ENCODE peak calls at places on chromosomes 5 and 9, in eight cellular contexts. O, F, C, P, X, L, B and A are unnamed samples.
A peak's percentile ranks its signal among the peaks of the same experiment; 100 is the strongest.

GRCh38 chr5:112417931-112418358 is 1.1 kb downstream of the EPB41L4A start:
- DNase-seq in O (peak; percentile 69), F (peak; percentile 26), C (no peak), P (no peak), X (no peak), L (peak; percentile 12), B (peak; percentile 78), A (no peak)

GRCh38 chr5:125006011-125006685 is 259.7 kb upstream of the ZNF608 start:
- DNase-seq in O (no peak), F (peak; percentile 51), C (no peak), P (no peak), X (no peak), L (no peak), B (no peak), A (no peak)

GRCh38 chr9:18390393-18390792 is 83.6 kb upstream of the ADAMTSL1 start:
- DNase-seq in O (no peak), F (no peak), C (no peak), P (no peak), X (no peak), L (no peak), B (no peak), A (no peak)

GRCh38 chr9:123691904-123692303 is 238.0 kb downstream of the DENND1A start:
- DNase-seq in O (no peak), F (no peak), C (no peak), P (no peak), X (no peak), L (no peak), B (no peak), A (no peak)

GRCh38 chr9:129400971-129401622 is 219.8 kb downstream of the C9orf50 start:
- DNase-seq in O (peak; percentile 54), F (no peak), C (no peak), P (no peak), X (no peak), L (no peak), B (no peak), A (no peak)

GRCh38 chr5:173327948-173328895 is at the start of gene STC2:
- DNase-seq in O (peak; percentile 85), F (no peak), C (no peak), P (no peak), X (peak; percentile 95), L (no peak), B (peak; percentile 81), A (no peak)

GRCh38 chr5:59041355-59041754 is 458.5 kb downstream of the RAB3C start:
- DNase-seq in O (no peak), F (no peak), C (no peak), P (no peak), X (no peak), L (no peak), B (no peak), A (no peak)

GRCh38 chr5:155850411-155850810 is 476.6 kb upstream of the SGCD start:
- DNase-seq in O (no peak), F (no peak), C (no peak), P (no peak), X (no peak), L (no peak), B (no peak), A (no peak)

GRCh38 chr5:399296-400281 is 43.4 kb upstream of the EXOC3 start:
- DNase-seq in O (peak; percentile 89), F (peak; percentile 72), C (peak; percentile 30), P (peak; percentile 79), X (peak; percentile 40), L (peak; percentile 43), B (peak; percentile 82), A (peak; percentile 78)

DNA sequence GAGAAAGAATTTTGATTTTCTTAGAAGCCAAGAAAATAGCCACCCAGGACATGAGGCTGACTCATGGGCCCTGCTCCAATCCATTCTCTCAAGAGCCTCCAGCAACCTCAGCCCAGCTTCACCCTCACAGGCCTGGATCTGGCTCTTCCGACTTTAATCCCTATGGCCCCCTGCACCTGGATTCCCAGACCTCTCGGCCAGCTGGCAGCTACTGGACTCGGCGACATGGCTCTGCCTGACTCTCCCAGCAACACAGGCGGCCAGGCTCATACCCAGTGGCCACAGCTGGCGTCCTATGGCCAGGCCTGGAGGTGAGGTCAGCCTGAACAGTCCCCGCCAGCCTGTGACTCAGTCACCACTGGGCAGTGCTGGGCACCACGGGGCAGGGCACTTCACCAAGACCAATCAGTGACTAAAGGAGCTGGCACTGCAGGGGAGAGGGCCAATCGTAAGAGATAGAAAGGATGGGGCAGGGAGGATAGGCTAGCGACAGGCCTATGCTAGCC is 6.2 kb upstream of the PDLIM4 start:
- DNase-seq in O (no peak), F (no peak), C (no peak), P (no peak), X (no peak), L (no peak), B (peak; percentile 2), A (peak; percentile 72)
- H3K27ac ChIP-seq in O (no peak overlapping the region), F (no peak overlapping the region), C (no peak overlapping the region), P (no peak overlapping the region), X (no peak overlapping the region), L (peak overlapping the region; percentile 65), B (no peak overlapping the region), A (no peak overlapping the region)

DNA sequence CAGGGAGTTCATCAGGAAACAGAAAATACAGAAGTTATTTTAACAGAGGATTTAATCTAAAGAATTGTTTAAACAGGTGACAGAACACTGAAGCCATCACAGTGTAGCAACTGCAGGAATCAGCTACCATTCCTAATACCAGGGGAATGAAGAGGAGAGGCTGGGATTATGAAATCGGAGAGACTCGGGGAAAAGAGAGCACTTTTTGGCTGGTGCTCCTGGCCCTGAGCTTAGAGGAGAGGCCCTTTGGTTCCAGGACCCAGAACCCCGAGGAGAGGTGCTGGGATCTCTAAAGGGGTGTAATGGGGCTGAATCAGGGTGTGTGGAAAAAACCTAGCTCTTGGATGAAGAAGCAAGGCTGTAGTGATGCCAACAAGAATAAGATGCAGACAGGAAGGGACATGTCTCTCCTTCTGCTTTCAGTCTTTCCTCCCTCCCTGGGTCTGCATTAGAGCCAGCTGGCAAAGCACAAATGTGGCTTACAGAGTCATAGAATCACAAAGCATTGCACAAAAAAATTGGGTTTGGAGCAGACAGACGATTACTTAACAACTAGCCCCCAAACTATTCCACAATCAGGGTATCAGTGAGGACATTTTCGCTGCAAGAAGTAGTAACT is 11.6 kb upstream of the SFXN1 start:
- DNase-seq in O (no peak), F (no peak), C (no peak), P (no peak), X (no peak), L (no peak), B (no peak), A (no peak)
- TF ChIP-seq CTCF in O (no peak), F (no peak), C (no peak), P (no peak), X (no peak), L (no peak), B (no peak), A (no peak)

DNA sequence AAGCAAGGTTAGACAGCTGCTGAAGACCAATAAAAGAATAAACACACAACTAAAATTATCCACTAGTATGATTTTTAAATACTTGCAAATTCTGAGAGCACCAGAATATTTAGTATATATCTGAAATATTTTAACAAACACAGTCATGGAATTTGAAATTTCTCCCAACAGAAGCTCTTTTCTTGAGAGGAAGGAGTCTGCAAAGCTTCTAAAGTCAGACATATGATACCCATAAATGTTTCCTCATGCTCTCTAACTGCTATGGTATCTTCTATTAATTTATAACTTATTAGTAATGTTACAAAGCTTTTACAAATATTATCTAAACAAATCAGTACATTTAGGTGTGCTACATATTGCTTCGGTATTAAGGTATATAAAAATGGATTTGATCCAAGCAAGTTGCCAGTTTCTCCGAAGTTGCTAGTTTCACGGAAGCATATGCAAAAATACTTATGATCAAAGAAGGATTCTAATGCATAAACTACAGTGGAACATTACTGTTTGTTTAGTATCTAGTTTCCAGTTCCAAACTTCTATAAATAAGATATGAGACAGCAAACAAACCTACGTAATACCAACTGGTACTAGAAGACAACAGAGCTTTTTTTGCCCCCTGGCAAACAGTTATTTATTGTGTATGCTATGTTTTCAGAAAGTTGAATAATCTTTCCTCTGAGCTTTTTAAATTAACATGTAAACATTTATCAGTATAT is 22.0 kb downstream of the FNIP1 start:
- DNase-seq in O (no peak), F (no peak), C (no peak), P (no peak), X (no peak), L (no peak), B (no peak), A (no peak)
- H3K4me3 ChIP-seq in O (no peak overlapping the region), F (no peak overlapping the region), C (no peak overlapping the region), P (no peak overlapping the region), X (no peak overlapping the region), L (no peak overlapping the region), B (no peak overlapping the region), A (no peak overlapping the region)

DNA sequence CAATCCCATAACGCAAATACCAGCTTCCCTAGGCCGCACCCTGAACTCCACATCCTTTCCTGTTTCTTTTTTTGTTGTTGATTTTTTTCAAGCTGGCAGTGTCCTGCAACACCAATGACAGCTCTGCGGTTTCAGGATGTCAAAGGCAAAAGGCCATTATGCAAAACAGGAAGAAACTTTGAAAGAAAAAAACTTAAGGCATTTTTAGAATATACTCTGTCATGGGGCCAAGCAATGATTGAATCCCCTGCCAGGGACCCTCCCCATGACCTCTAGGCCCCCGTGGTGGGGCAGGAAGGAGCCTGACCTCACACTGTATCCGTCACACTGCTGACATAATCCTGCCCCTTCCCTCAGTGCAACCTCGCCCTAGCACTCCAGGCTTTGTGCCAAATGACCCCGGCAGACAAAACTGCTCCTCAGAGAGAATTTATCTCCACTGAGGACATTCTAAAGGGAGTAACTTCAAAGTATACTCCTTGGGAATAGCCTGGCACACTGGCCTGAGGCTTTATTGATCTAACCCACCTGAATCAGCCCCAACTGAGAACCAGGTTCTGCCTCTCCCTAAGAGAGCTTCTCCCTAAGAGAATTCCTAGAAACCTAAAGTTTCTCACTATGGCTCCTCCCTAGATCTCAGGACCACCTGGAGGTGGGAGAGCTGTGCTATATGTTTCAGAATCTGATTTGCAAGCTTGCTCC is 7.9 kb downstream of the B4GALT1 start:
- DNase-seq in O (peak; percentile 85), F (peak; percentile 57), C (no peak), P (peak; percentile 67), X (no peak), L (no peak), B (peak; percentile 91), A (peak; percentile 86)
- H3K27ac ChIP-seq in O (peak overlapping the region; percentile 96), F (peak overlapping the region; percentile 98), C (peak overlapping the region; percentile 90), P (peak overlapping the region; percentile 97), X (no peak overlapping the region), L (peak overlapping the region; percentile 92), B (peak overlapping the region; percentile 99), A (peak overlapping the region; percentile 99)

GRCh38 chr9:108417726-108418125 is 438.1 kb downstream of the ACTL7B start:
- DNase-seq in O (no peak), F (no peak), C (no peak), P (no peak), X (no peak), L (no peak), B (no peak), A (no peak)

GRCh38 chr9:108411632-108412031 is 444.2 kb downstream of the ACTL7B start:
- DNase-seq in O (no peak), F (no peak), C (no peak), P (no peak), X (no peak), L (no peak), B (no peak), A (no peak)

GRCh38 chr9:108412755-108413154 is 443.0 kb downstream of the ACTL7B start:
- DNase-seq in O (no peak), F (no peak), C (no peak), P (no peak), X (no peak), L (no peak), B (no peak), A (no peak)

GRCh38 chr9:108419379-108419778 is 436.4 kb downstream of the ACTL7B start:
- DNase-seq in O (no peak), F (no peak), C (no peak), P (no peak), X (no peak), L (no peak), B (no peak), A (no peak)

GRCh38 chr9:108416321-108416720 is 439.5 kb downstream of the ACTL7B start:
- DNase-seq in O (no peak), F (no peak), C (no peak), P (no peak), X (peak; percentile 15), L (no peak), B (no peak), A (no peak)
- TF ChIP-seq CTCF in O (no peak), F (no peak), C (no peak), P (no peak), X (no peak), L (no peak), B (no peak), A (no peak)